ENCODE peak calls at places on chromosome X, in four cellular contexts. One of them, this sample, is unnamed. For H3K4me1, the result is how much of the 10 kb centered on the place peaks cover.

GRCh38 chrX:39451061-39451460 is 646.7 kb downstream of the BCOR start:
- DNase-seq in ovary: peak
- DNase-seq in lower lobe of right lung: no peak
- DNase-seq in colonic mucosa: no peak
- DNase-seq in this sample: no peak

GRCh38 chrX:24026403-24026801 is 584 bp downstream of the KLHL15 start:
- DNase-seq in ovary: no peak
- DNase-seq in lower lobe of right lung: no peak
- DNase-seq in colonic mucosa: no peak
- DNase-seq in this sample: peak

GRCh38 chrX:129609395-129609794 is 45.4 kb downstream of the APLN start:
- DNase-seq in ovary: no peak
- DNase-seq in lower lobe of right lung: no peak
- DNase-seq in colonic mucosa: no peak
- DNase-seq in this sample: no peak

GRCh38 chrX:139890991-139891700 is 41.7 kb downstream of the ATP11C start:
- DNase-seq in ovary: no peak
- DNase-seq in lower lobe of right lung: no peak
- DNase-seq in colonic mucosa: no peak
- DNase-seq in this sample: no peak

GRCh38 chrX:96372313-96373046 is 312.2 kb upstream of the DIAPH2 start:
- DNase-seq in lower lobe of right lung: no peak
- DNase-seq in ovary: no peak
- DNase-seq in colonic mucosa: no peak
- DNase-seq in this sample: peak

GRCh38 chrX:76987381-76987780 is 459.8 kb upstream of the FGF16 start:
- DNase-seq in lower lobe of right lung: no peak
- DNase-seq in ovary: no peak
- DNase-seq in colonic mucosa: no peak
- DNase-seq in this sample: no peak

GRCh38 chrX:47143894-47144625 is 442 bp downstream of the NDUFB11 start:
- DNase-seq in colonic mucosa: peak
- DNase-seq in lower lobe of right lung: peak
- DNase-seq in ovary: peak
- DNase-seq in this sample: peak

GRCh38 chrX:10794203-10794630 is 173.8 kb upstream of the MID1 start:
- DNase-seq in ovary: no peak
- DNase-seq in lower lobe of right lung: no peak
- DNase-seq in colonic mucosa: no peak
- DNase-seq in this sample: no peak

GRCh38 chrX:1462110-1462509 is 9.4 kb upstream of the ASMTL start:
- DNase-seq in ovary: no peak
- DNase-seq in lower lobe of right lung: no peak
- DNase-seq in colonic mucosa: no peak
- DNase-seq in this sample: no peak
- H3K4me1 ChIP-seq in ovary: under half
- H3K4me1 ChIP-seq in lower lobe of right lung: under half
- H3K4me1 ChIP-seq in colonic mucosa: under half
- H3K4me1 ChIP-seq in this sample: under half

GRCh38 chrX:44961817-44962607 is 89.0 kb downstream of the KDM6A start:
- DNase-seq in ovary: no peak
- DNase-seq in colonic mucosa: no peak
- DNase-seq in lower lobe of right lung: no peak
- DNase-seq in this sample: no peak
- H3K27ac ChIP-seq in ovary: no peak
- H3K27ac ChIP-seq in colonic mucosa: no peak
- H3K27ac ChIP-seq in lower lobe of right lung: no peak
- H3K27ac ChIP-seq in this sample: no peak

GRCh38 chrX:100654256-100654655 is 10.3 kb downstream of the SRPX2 start:
- DNase-seq in ovary: no peak
- DNase-seq in colonic mucosa: peak
- DNase-seq in lower lobe of right lung: no peak
- DNase-seq in this sample: no peak
- TF ChIP-seq CTCF in ovary: no peak
- TF ChIP-seq CTCF in colonic mucosa: no peak
- TF ChIP-seq CTCF in lower lobe of right lung: no peak
- TF ChIP-seq CTCF in this sample: no peak

DNA sequence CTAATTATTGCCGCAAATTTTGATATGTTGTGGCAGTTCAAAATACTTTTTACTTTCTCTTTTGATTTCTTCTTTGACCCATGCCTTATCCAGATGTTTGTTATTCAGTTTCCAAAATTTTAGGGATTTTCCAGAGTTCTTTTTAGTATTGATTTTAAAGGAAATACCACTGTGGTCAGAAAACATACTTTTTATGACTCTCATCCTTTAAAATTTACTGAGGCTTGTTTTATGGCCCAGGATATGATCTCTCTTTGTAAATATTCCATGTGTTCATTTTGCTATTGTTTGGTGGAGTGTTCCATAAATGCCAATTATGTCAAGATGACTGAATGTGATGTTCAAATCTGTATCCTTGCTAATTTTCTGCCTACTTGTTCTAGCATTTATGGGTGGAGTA is 272.3 kb upstream of the DIPK2B start:
- DNase-seq in lower lobe of right lung: no peak
- DNase-seq in colonic mucosa: no peak
- DNase-seq in ovary: no peak
- DNase-seq in this sample: no peak
- H3K4me1 ChIP-seq in lower lobe of right lung: under half
- H3K4me1 ChIP-seq in colonic mucosa: under half
- H3K4me1 ChIP-seq in ovary: under half
- H3K4me1 ChIP-seq in this sample: under half

GRCh38 chrX:40685352-40685918 is 38.1 kb upstream of the CXorf38 start:
- DNase-seq in ovary: no peak
- DNase-seq in colonic mucosa: no peak
- DNase-seq in lower lobe of right lung: no peak
- DNase-seq in this sample: no peak

GRCh38 chrX:40687169-40687568 is 39.8 kb upstream of the CXorf38 start:
- DNase-seq in lower lobe of right lung: no peak
- DNase-seq in colonic mucosa: no peak
- DNase-seq in ovary: no peak
- DNase-seq in this sample: no peak

GRCh38 chrX:40688976-40689375 is 41.6 kb upstream of the CXorf38 start:
- DNase-seq in colonic mucosa: no peak
- DNase-seq in lower lobe of right lung: no peak
- DNase-seq in ovary: no peak
- DNase-seq in this sample: no peak

GRCh38 chrX:40684092-40684491 is 36.7 kb upstream of the CXorf38 start:
- DNase-seq in ovary: no peak
- DNase-seq in colonic mucosa: no peak
- DNase-seq in lower lobe of right lung: no peak
- DNase-seq in this sample: no peak

GRCh38 chrX:40683245-40683644 is 35.9 kb upstream of the CXorf38 start:
- DNase-seq in ovary: no peak
- DNase-seq in lower lobe of right lung: no peak
- DNase-seq in colonic mucosa: no peak
- DNase-seq in this sample: no peak
- H3K27ac ChIP-seq in ovary: no peak
- H3K27ac ChIP-seq in lower lobe of right lung: no peak
- H3K27ac ChIP-seq in colonic mucosa: no peak
- H3K27ac ChIP-seq in this sample: no peak

DNA sequence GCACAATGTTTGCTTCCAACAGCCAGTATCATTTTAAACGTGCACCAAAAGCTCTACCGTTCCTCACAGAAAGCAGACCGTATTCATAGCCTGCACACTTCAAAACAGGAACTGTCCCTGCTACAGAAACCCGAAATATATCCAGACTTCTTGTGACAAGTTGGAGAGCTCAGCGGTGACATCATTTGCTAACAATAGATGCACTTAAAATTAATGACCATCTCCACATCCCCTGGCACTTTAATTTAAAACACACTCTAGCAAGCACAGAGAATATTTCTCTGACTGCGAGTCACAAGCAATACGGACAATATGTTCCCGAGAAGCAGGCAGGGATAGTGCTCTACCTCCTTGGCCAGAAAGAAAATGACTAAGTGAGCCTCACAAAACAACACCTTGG is 2.5 kb downstream of the NYX start:
- DNase-seq in lower lobe of right lung: no peak
- DNase-seq in colonic mucosa: no peak
- DNase-seq in ovary: no peak
- DNase-seq in this sample: no peak
- TF ChIP-seq CTCF in lower lobe of right lung: no peak
- TF ChIP-seq CTCF in colonic mucosa: no peak
- TF ChIP-seq CTCF in ovary: no peak
- TF ChIP-seq CTCF in this sample: no peak

DNA sequence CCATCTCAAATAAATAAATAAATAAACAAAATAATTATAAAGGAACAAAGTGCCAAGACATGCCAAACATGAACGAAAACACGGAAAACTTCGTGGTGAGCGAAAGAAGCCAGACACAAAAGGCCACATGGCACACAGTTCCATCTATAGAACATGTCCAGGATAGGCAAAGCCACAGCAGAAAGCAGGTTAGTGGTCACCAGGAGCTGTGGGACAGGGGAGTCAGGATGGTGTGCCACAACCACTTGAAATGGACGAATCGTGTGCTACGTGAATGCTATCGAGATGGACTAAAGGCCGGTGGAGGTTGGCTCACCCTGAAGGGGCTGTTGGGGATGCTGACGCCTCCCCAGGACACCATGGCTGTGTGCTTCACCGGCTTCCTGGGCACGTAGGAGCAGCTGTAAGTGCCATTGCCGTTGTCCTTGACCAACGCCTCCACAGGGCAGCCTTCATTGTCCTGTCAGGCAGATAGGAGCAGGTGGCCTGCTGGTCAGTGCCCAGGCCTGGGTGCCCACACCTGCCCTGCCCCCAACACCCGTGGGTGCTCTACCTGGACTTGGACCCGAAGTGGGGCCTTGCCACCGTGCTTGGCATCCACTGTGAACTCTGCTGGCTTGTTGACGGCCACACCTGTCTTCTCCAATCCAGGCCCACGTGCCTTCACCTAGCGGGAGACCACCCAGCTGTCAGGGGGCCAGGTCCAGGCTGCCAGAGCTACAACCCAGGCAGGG is 10.6 kb downstream of the FLNA start:
- DNase-seq in ovary: no peak
- DNase-seq in lower lobe of right lung: no peak
- DNase-seq in colonic mucosa: no peak
- DNase-seq in this sample: no peak
- H3K4me1 ChIP-seq in ovary: under half
- H3K4me1 ChIP-seq in lower lobe of right lung: under half
- H3K4me1 ChIP-seq in colonic mucosa: under half
- H3K4me1 ChIP-seq in this sample: under half

GRCh38 chrX:104284407-104285000 is 29.8 kb upstream of the ESX1 start:
- DNase-seq in colonic mucosa: no peak
- DNase-seq in lower lobe of right lung: no peak
- DNase-seq in ovary: no peak
- DNase-seq in this sample: no peak

GRCh38 chrX:104288269-104288668 is 33.5 kb upstream of the ESX1 start:
- DNase-seq in lower lobe of right lung: no peak
- DNase-seq in colonic mucosa: no peak
- DNase-seq in ovary: no peak
- DNase-seq in this sample: no peak

GRCh38 chrX:104285201-104285600 is 30.5 kb upstream of the ESX1 start:
- DNase-seq in colonic mucosa: no peak
- DNase-seq in lower lobe of right lung: no peak
- DNase-seq in ovary: no peak
- DNase-seq in this sample: no peak

GRCh38 chrX:104288961-104289360 is 34.2 kb upstream of the ESX1 start:
- DNase-seq in ovary: no peak
- DNase-seq in lower lobe of right lung: no peak
- DNase-seq in colonic mucosa: no peak
- DNase-seq in this sample: no peak
- H3K27ac ChIP-seq in ovary: no peak
- H3K27ac ChIP-seq in lower lobe of right lung: no peak
- H3K27ac ChIP-seq in colonic mucosa: no peak
- H3K27ac ChIP-seq in this sample: no peak